ENCODE peak calls at places on chromosome 22, in seven cellular contexts. One of them, this sample, is unnamed.

GRCh38 chr22:43923191-43923590 is 414 bp upstream of the PNPLA3 start:
- DNase-seq in body of pancreas: peak; percentile 11
- DNase-seq in mucosa of descending colon: no peak
- DNase-seq in RWPE2: no peak
- DNase-seq in AG09309: no peak
- DNase-seq in DND-41: no peak
- DNase-seq in lower leg skin: no peak
- DNase-seq in this sample: no peak

GRCh38 chr22:35480143-35480542 is 60.5 kb upstream of the RASD2 start:
- DNase-seq in body of pancreas: peak; percentile 26
- DNase-seq in mucosa of descending colon: peak; percentile 72
- DNase-seq in RWPE2: no peak
- DNase-seq in AG09309: no peak
- DNase-seq in DND-41: no peak
- DNase-seq in lower leg skin: no peak
- DNase-seq in this sample: no peak

GRCh38 chr22:27588273-27588672 is 213.3 kb downstream of the MN1 start:
- DNase-seq in body of pancreas: peak; percentile 68
- DNase-seq in mucosa of descending colon: no peak
- DNase-seq in RWPE2: no peak
- DNase-seq in AG09309: no peak
- DNase-seq in DND-41: no peak
- DNase-seq in lower leg skin: no peak
- DNase-seq in this sample: no peak

GRCh38 chr22:19075404-19075803 is 46.8 kb downstream of the DGCR2 start:
- DNase-seq in body of pancreas: no peak
- DNase-seq in mucosa of descending colon: no peak
- DNase-seq in RWPE2: no peak
- DNase-seq in AG09309: no peak
- DNase-seq in DND-41: no peak
- DNase-seq in lower leg skin: no peak
- DNase-seq in this sample: no peak

GRCh38 chr22:37138879-37139561 is 10.7 kb downstream of the IL2RB start:
- DNase-seq in body of pancreas: no peak
- DNase-seq in mucosa of descending colon: no peak
- DNase-seq in RWPE2: no peak
- DNase-seq in AG09309: no peak
- DNase-seq in DND-41: no peak
- DNase-seq in lower leg skin: no peak
- DNase-seq in this sample: no peak

GRCh38 chr22:49545606-49546005 is 282.1 kb downstream of the BRD1 start:
- DNase-seq in body of pancreas: no peak
- DNase-seq in mucosa of descending colon: no peak
- DNase-seq in RWPE2: no peak
- DNase-seq in AG09309: no peak
- DNase-seq in DND-41: no peak
- DNase-seq in lower leg skin: no peak
- DNase-seq in this sample: no peak

GRCh38 chr22:30266445-30267381 is at the start of gene OSM:
- DNase-seq in body of pancreas: peak; percentile 38
- DNase-seq in mucosa of descending colon: peak; percentile 90
- DNase-seq in RWPE2: no peak
- DNase-seq in AG09309: no peak
- DNase-seq in DND-41: peak; percentile 93
- DNase-seq in lower leg skin: no peak
- DNase-seq in this sample: no peak

GRCh38 chr22:25779426-25779825 is 37.4 kb downstream of the MYO18B start:
- DNase-seq in body of pancreas: no peak
- DNase-seq in mucosa of descending colon: no peak
- DNase-seq in RWPE2: no peak
- DNase-seq in AG09309: no peak
- DNase-seq in DND-41: no peak
- DNase-seq in lower leg skin: no peak
- DNase-seq in this sample: no peak

GRCh38 chr22:23519442-23520177 is 60.5 kb downstream of the IGLL1 start:
- DNase-seq in body of pancreas: no peak
- DNase-seq in mucosa of descending colon: no peak
- DNase-seq in RWPE2: no peak
- DNase-seq in AG09309: no peak
- DNase-seq in DND-41: no peak
- DNase-seq in lower leg skin: no peak
- DNase-seq in this sample: no peak

GRCh38 chr22:50012201-50013181 is at the start of gene IL17REL:
- DNase-seq in body of pancreas: peak; percentile 3
- DNase-seq in mucosa of descending colon: no peak
- DNase-seq in RWPE2: peak; percentile 64
- DNase-seq in AG09309: no peak
- DNase-seq in DND-41: no peak
- DNase-seq in lower leg skin: no peak
- DNase-seq in this sample: peak; percentile 20

GRCh38 chr22:48021946-48022345 is 1259.5 kb downstream of the TBC1D22A start:
- DNase-seq in body of pancreas: no peak
- DNase-seq in mucosa of descending colon: no peak
- DNase-seq in RWPE2: no peak
- DNase-seq in AG09309: no peak
- DNase-seq in DND-41: no peak
- DNase-seq in lower leg skin: no peak
- DNase-seq in this sample: no peak

GRCh38 chr22:31378123-31378522 is 21.3 kb upstream of the DRG1 start:
- DNase-seq in body of pancreas: no peak
- DNase-seq in mucosa of descending colon: no peak
- DNase-seq in RWPE2: no peak
- DNase-seq in AG09309: peak; percentile 39
- DNase-seq in DND-41: no peak
- DNase-seq in lower leg skin: no peak
- DNase-seq in this sample: no peak

DNA sequence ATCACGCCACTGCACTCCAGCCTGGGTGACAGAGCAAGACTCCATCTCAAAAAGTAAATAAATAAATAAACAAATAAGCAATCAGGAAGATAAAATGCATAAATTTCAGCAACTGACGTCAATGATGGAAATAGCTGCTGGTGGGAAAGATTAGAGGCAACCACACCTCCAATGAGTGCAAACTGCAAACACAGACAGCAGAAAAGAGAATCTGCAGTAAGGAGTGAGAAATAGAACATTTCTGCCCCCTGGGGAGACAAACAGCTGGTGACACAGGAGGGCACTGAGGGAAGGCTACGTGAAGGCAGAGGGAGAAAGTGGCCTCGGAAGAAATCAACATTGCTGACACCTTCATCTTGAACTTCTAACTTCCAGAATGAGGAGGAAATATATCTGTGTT is 6.5 kb downstream of the PI4KA start:
- DNase-seq in body of pancreas: no peak
- DNase-seq in mucosa of descending colon: no peak
- DNase-seq in RWPE2: no peak
- DNase-seq in AG09309: no peak
- DNase-seq in DND-41: no peak
- DNase-seq in lower leg skin: no peak
- DNase-seq in this sample: no peak
- TF ChIP-seq CTCF in body of pancreas: no peak
- TF ChIP-seq CTCF in mucosa of descending colon: no peak
- TF ChIP-seq CTCF in RWPE2: no peak
- TF ChIP-seq CTCF in AG09309: no peak
- TF ChIP-seq CTCF in DND-41: peak; percentile 18
- TF ChIP-seq CTCF in lower leg skin: no peak
- TF ChIP-seq CTCF in this sample: no peak

GRCh38 chr22:42066133-42066761 is 4.4 kb downstream of the NAGA start:
- DNase-seq in body of pancreas: no peak
- DNase-seq in mucosa of descending colon: no peak
- DNase-seq in RWPE2: no peak
- DNase-seq in AG09309: no peak
- DNase-seq in DND-41: no peak
- DNase-seq in lower leg skin: peak; percentile 5
- DNase-seq in this sample: peak; percentile 41

GRCh38 chr22:42066937-42067336 is 3.7 kb downstream of the NAGA start:
- DNase-seq in body of pancreas: no peak
- DNase-seq in mucosa of descending colon: no peak
- DNase-seq in RWPE2: no peak
- DNase-seq in AG09309: no peak
- DNase-seq in DND-41: no peak
- DNase-seq in lower leg skin: no peak
- DNase-seq in this sample: no peak

GRCh38 chr22:42064629-42065028 is 6.0 kb downstream of the NAGA start:
- DNase-seq in body of pancreas: no peak
- DNase-seq in mucosa of descending colon: no peak
- DNase-seq in RWPE2: no peak
- DNase-seq in AG09309: no peak
- DNase-seq in DND-41: no peak
- DNase-seq in lower leg skin: peak; percentile 8
- DNase-seq in this sample: no peak

GRCh38 chr22:42067706-42068350 is 2.8 kb downstream of the NAGA start:
- DNase-seq in body of pancreas: no peak
- DNase-seq in mucosa of descending colon: no peak
- DNase-seq in RWPE2: no peak
- DNase-seq in AG09309: no peak
- DNase-seq in DND-41: no peak
- DNase-seq in lower leg skin: no peak
- DNase-seq in this sample: no peak

DNA sequence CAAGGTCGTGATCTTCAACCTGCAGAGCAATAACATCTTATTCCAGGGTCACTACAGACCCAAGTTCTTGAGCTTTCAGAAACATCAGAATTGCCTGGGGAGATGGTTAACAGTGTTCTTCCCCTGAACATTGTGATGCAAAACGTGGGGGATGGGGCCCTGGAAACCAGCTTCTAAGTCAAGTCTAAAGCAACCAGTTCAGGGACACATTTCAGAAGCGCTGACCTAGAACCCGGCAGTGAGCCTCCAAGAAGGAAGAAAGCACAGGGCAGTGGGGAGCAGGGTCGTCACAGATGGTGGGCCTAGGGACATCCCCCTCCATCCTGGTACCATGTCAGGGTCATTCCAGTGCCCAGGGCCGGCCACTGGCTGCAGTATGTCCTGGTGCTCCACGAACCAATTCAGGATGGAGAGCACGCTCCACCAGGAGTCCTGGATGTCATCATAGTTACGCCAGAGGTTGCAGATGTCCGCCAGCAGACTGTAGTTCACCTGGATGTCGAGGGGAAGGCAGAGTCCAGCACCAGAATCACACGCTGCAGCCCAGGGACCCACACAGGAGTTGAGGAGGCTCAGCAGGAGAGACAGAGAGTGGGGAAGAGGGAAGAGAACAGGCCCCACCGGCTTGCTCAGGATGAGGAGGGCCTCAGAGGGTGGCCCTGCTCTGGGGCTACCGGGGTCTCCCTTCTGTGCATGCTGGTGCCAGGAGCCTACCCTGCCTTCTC is 5.0 kb downstream of the NAGA start:
- DNase-seq in body of pancreas: no peak
- DNase-seq in mucosa of descending colon: no peak
- DNase-seq in RWPE2: no peak
- DNase-seq in AG09309: no peak
- DNase-seq in DND-41: no peak
- DNase-seq in lower leg skin: peak; percentile 7
- DNase-seq in this sample: no peak
- H3K4me3 ChIP-seq in body of pancreas: no peak overlapping the region
- H3K4me3 ChIP-seq in mucosa of descending colon: no peak overlapping the region
- H3K4me3 ChIP-seq in RWPE2: no peak overlapping the region
- H3K4me3 ChIP-seq in AG09309: no peak overlapping the region
- H3K4me3 ChIP-seq in DND-41: no peak overlapping the region
- H3K4me3 ChIP-seq in lower leg skin: no peak overlapping the region
- H3K4me3 ChIP-seq in this sample: no peak overlapping the region

GRCh38 chr22:22410677-22411076 is 97.9 kb downstream of the ZNF280B start:
- DNase-seq in body of pancreas: no peak
- DNase-seq in mucosa of descending colon: no peak
- DNase-seq in RWPE2: no peak
- DNase-seq in AG09309: no peak
- DNase-seq in DND-41: no peak
- DNase-seq in lower leg skin: no peak
- DNase-seq in this sample: no peak

GRCh38 chr22:22410121-22410520 is 98.4 kb downstream of the ZNF280B start:
- DNase-seq in body of pancreas: peak; percentile 12
- DNase-seq in mucosa of descending colon: peak; percentile 72
- DNase-seq in RWPE2: no peak
- DNase-seq in AG09309: no peak
- DNase-seq in DND-41: peak; percentile 90
- DNase-seq in lower leg skin: no peak
- DNase-seq in this sample: no peak

GRCh38 chr22:22407061-22407460 is 101.5 kb downstream of the ZNF280B start:
- DNase-seq in body of pancreas: no peak
- DNase-seq in mucosa of descending colon: no peak
- DNase-seq in RWPE2: no peak
- DNase-seq in AG09309: no peak
- DNase-seq in DND-41: no peak
- DNase-seq in lower leg skin: no peak
- DNase-seq in this sample: no peak

GRCh38 chr22:22408269-22408668 is 100.3 kb downstream of the ZNF280B start:
- DNase-seq in body of pancreas: no peak
- DNase-seq in mucosa of descending colon: no peak
- DNase-seq in RWPE2: no peak
- DNase-seq in AG09309: no peak
- DNase-seq in DND-41: no peak
- DNase-seq in lower leg skin: no peak
- DNase-seq in this sample: no peak

DNA sequence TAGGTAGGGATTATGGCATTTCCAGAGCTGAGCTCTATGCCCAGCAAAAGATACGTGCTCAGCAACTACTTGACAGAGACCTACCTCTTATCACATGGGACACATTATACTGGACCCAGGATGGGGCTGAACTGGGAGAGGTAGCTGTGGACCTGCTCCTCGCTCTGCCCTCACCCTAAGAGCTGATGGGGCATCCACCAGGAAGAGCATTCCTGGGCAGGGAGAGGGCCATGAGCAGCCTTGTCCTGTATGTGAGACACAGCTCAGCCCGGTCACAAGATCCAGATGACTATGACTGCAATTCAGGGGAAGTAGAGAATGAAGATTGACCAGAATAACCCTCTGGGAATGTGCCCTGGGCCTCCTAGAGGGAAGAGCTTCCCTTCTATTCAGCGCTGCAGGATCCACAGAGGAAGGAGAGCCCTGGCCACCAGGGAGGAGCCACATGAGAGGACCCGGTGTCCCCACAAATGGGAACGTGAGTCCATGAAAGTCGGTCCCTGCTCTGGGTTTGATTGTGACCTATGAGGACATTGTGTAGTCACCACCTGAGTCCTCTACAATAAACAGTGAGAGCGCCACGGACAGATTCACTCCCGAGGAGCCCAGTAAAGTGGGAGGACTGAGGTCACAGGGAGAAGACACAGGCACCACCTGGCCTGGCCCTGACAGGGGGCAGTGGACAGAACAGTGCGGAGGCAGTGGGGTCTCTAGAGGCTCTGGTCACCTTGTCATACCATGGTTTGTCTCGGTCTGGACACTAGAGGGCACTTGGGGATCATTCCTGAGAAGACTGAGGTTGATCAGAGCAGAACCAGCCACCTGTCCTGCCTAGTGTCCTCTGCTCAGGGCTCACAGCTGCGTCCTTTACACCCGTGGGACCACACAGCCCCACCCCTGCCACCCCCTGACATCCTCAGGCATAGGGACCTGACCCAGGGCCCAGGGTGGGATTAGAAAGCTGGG is 99.5 kb downstream of the ZNF280B start:
- DNase-seq in body of pancreas: peak; percentile 41
- DNase-seq in mucosa of descending colon: no peak
- DNase-seq in RWPE2: no peak
- DNase-seq in AG09309: no peak
- DNase-seq in DND-41: no peak
- DNase-seq in lower leg skin: no peak
- DNase-seq in this sample: no peak
- TF ChIP-seq CTCF in body of pancreas: peak; percentile 37
- TF ChIP-seq CTCF in mucosa of descending colon: no peak
- TF ChIP-seq CTCF in RWPE2: peak; percentile 37
- TF ChIP-seq CTCF in AG09309: peak; percentile 11
- TF ChIP-seq CTCF in DND-41: peak; percentile 36
- TF ChIP-seq CTCF in lower leg skin: no peak
- TF ChIP-seq CTCF in this sample: no peak

GRCh38 chr22:45511847-45512261 is 9.2 kb downstream of the FBLN1 start:
- DNase-seq in body of pancreas: peak; percentile 38
- DNase-seq in mucosa of descending colon: peak; percentile 62
- DNase-seq in RWPE2: no peak
- DNase-seq in AG09309: peak; percentile 78
- DNase-seq in DND-41: no peak
- DNase-seq in lower leg skin: peak; percentile 66
- DNase-seq in this sample: no peak
- H3K4me3 ChIP-seq in body of pancreas: no peak overlapping the region
- H3K4me3 ChIP-seq in mucosa of descending colon: no peak overlapping the region
- H3K4me3 ChIP-seq in RWPE2: no peak overlapping the region
- H3K4me3 ChIP-seq in AG09309: no peak overlapping the region
- H3K4me3 ChIP-seq in DND-41: no peak overlapping the region
- H3K4me3 ChIP-seq in lower leg skin: no peak overlapping the region
- H3K4me3 ChIP-seq in this sample: no peak overlapping the region

This sample was measured in dorsolateral prefrontal cortex.